ENCODE peak calls at places on chromosomes 1 and 21, in six cellular contexts. One of them, this sample, is unnamed.

GRCh38 chr1:61087574-61087973 is 5.2 kb downstream of the NFIA start:
- DNase-seq in HL-60: no peak
- DNase-seq in stomach: no peak
- DNase-seq in Panc1: no peak
- DNase-seq in esophagus muscularis mucosa: no peak
- DNase-seq in spleen: no peak
- DNase-seq in this sample: no peak

GRCh38 chr1:27961646-27962221 is 2.0 kb downstream of the XKR8 start:
- DNase-seq in esophagus muscularis mucosa: no peak
- DNase-seq in HL-60: no peak
- DNase-seq in Panc1: no peak
- DNase-seq in spleen: no peak
- DNase-seq in stomach: no peak
- DNase-seq in this sample: no peak

GRCh38 chr1:246139745-246140182 is 367.3 kb downstream of the SMYD3 start:
- DNase-seq in stomach: no peak
- DNase-seq in spleen: no peak
- DNase-seq in HL-60: no peak
- DNase-seq in esophagus muscularis mucosa: no peak
- DNase-seq in Panc1: peak
- DNase-seq in this sample: no peak

GRCh38 chr1:12125422-12126355 is 41.1 kb upstream of the TNFRSF1B start:
- DNase-seq in Panc1: no peak
- DNase-seq in spleen: no peak
- DNase-seq in HL-60: no peak
- DNase-seq in esophagus muscularis mucosa: no peak
- DNase-seq in stomach: peak
- DNase-seq in this sample: no peak

GRCh38 chr1:207853372-207853757 is 57.6 kb downstream of the CD34 start:
- DNase-seq in esophagus muscularis mucosa: no peak
- DNase-seq in stomach: no peak
- DNase-seq in spleen: no peak
- DNase-seq in Panc1: no peak
- DNase-seq in HL-60: no peak
- DNase-seq in this sample: no peak

GRCh38 chr1:218394416-218394815 is 49.3 kb downstream of the TGFB2 start:
- DNase-seq in stomach: no peak
- DNase-seq in HL-60: no peak
- DNase-seq in esophagus muscularis mucosa: no peak
- DNase-seq in spleen: no peak
- DNase-seq in Panc1: no peak
- DNase-seq in this sample: no peak

GRCh38 chr1:246681822-246682221 is 42.4 kb upstream of the SCCPDH start:
- DNase-seq in esophagus muscularis mucosa: no peak
- DNase-seq in HL-60: no peak
- DNase-seq in spleen: no peak
- DNase-seq in Panc1: no peak
- DNase-seq in stomach: no peak
- DNase-seq in this sample: no peak

GRCh38 chr1:103616362-103616761 is 865 bp upstream of the AMY2A start:
- DNase-seq in spleen: peak
- DNase-seq in Panc1: no peak
- DNase-seq in stomach: no peak
- DNase-seq in esophagus muscularis mucosa: no peak
- DNase-seq in HL-60: no peak
- DNase-seq in this sample: no peak

GRCh38 chr1:91124989-91125417 is 103.2 kb upstream of the ZNF644 start:
- DNase-seq in Panc1: no peak
- DNase-seq in stomach: no peak
- DNase-seq in HL-60: no peak
- DNase-seq in esophagus muscularis mucosa: no peak
- DNase-seq in spleen: no peak
- DNase-seq in this sample: no peak

GRCh38 chr21:44987301-44987885 is 47.6 kb downstream of the SLX9 start:
- DNase-seq in esophagus muscularis mucosa: no peak
- DNase-seq in Panc1: no peak
- DNase-seq in spleen: peak
- DNase-seq in HL-60: no peak
- DNase-seq in stomach: no peak
- DNase-seq in this sample: no peak

GRCh38 chr1:152182942-152183341 is 23.9 kb upstream of the RPTN start:
- DNase-seq in spleen: no peak
- DNase-seq in stomach: no peak
- DNase-seq in Panc1: no peak
- DNase-seq in HL-60: no peak
- DNase-seq in esophagus muscularis mucosa: no peak
- DNase-seq in this sample: no peak

GRCh38 chr1:152188673-152189591 is 29.9 kb upstream of the RPTN start:
- DNase-seq in esophagus muscularis mucosa: no peak
- DNase-seq in Panc1: peak
- DNase-seq in spleen: peak
- DNase-seq in HL-60: peak
- DNase-seq in stomach: peak
- DNase-seq in this sample: no peak

GRCh38 chr1:152186556-152187285 is 27.7 kb upstream of the RPTN start:
- DNase-seq in esophagus muscularis mucosa: no peak
- DNase-seq in HL-60: no peak
- DNase-seq in Panc1: no peak
- DNase-seq in spleen: no peak
- DNase-seq in stomach: no peak
- DNase-seq in this sample: no peak

GRCh38 chr1:152182431-152182830 is 23.4 kb upstream of the RPTN start:
- DNase-seq in stomach: no peak
- DNase-seq in spleen: no peak
- DNase-seq in esophagus muscularis mucosa: no peak
- DNase-seq in Panc1: no peak
- DNase-seq in HL-60: no peak
- DNase-seq in this sample: no peak

GRCh38 chr1:152185544-152186391 is 26.7 kb upstream of the RPTN start:
- DNase-seq in stomach: peak
- DNase-seq in HL-60: no peak
- DNase-seq in Panc1: no peak
- DNase-seq in esophagus muscularis mucosa: no peak
- DNase-seq in spleen: no peak
- DNase-seq in this sample: no peak
- TF ChIP-seq POLR2AphosphoS5 in stomach: no peak
- TF ChIP-seq POLR2AphosphoS5 in HL-60: no peak
- TF ChIP-seq POLR2AphosphoS5 in Panc1: no peak
- TF ChIP-seq POLR2AphosphoS5 in esophagus muscularis mucosa: no peak
- TF ChIP-seq POLR2AphosphoS5 in spleen: no peak
- TF ChIP-seq POLR2AphosphoS5 in this sample: no peak

GRCh38 chr1:204172404-204173049 is 6.4 kb upstream of the REN start:
- DNase-seq in Panc1: no peak
- DNase-seq in HL-60: no peak
- DNase-seq in esophagus muscularis mucosa: no peak
- DNase-seq in stomach: no peak
- DNase-seq in spleen: no peak
- DNase-seq in this sample: no peak
- H3K27ac ChIP-seq in Panc1: no peak
- H3K27ac ChIP-seq in HL-60: no peak
- H3K27ac ChIP-seq in esophagus muscularis mucosa: no peak
- H3K27ac ChIP-seq in stomach: no peak
- H3K27ac ChIP-seq in spleen: no peak
- H3K27ac ChIP-seq in this sample: no peak

GRCh38 chr1:199691540-199691939 is 336.0 kb upstream of the NR5A2 start:
- DNase-seq in spleen: no peak
- DNase-seq in stomach: no peak
- DNase-seq in esophagus muscularis mucosa: no peak
- DNase-seq in Panc1: peak
- DNase-seq in HL-60: peak
- DNase-seq in this sample: no peak
- H3K4me3 ChIP-seq in spleen: no peak
- H3K4me3 ChIP-seq in stomach: no peak
- H3K4me3 ChIP-seq in esophagus muscularis mucosa: no peak
- H3K4me3 ChIP-seq in Panc1: no peak
- H3K4me3 ChIP-seq in HL-60: no peak
- H3K4me3 ChIP-seq in this sample: no peak

DNA sequence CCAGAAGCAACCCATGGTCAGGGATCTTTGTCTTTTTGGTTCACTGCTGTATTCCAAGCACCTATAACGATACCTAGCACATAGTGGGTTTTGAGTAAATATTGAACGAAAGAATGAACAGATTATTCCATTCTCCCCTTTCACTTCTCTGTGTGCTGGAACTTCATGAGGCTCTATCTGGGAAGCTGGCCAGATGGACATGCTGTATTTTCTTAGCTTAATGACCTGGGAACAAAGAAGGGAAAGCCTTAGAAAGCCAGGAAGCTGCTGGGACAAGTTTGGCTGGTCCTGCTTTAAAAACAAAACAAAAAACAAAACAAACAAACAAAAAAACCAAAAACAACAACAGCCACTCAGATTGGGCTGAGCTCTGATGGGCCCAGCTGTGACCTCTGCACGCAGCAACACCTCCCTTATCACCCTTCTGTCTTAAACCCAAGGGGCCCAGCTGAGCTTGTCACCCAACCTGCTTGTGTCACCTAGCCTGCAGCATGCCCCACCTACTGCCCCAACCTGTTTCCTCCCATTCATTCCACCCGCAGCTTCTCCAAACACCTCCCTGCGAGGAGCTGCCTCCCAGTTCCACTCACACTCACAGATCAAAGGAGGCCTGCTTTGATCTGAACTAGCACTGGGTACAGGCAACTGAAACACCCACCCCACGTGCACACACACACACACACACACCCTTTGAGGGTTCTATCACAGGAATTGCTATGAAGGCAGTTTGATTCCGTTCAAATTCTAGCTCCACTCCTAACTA is 37.1 kb downstream of the SLC30A1 start:
- DNase-seq in spleen: no peak
- DNase-seq in Panc1: no peak
- DNase-seq in esophagus muscularis mucosa: no peak
- DNase-seq in stomach: peak
- DNase-seq in HL-60: no peak
- DNase-seq in this sample: no peak
- TF ChIP-seq POLR2AphosphoS5 in spleen: no peak
- TF ChIP-seq POLR2AphosphoS5 in Panc1: no peak
- TF ChIP-seq POLR2AphosphoS5 in esophagus muscularis mucosa: no peak
- TF ChIP-seq POLR2AphosphoS5 in stomach: no peak
- TF ChIP-seq POLR2AphosphoS5 in HL-60: no peak
- TF ChIP-seq POLR2AphosphoS5 in this sample: peak

GRCh38 chr21:15754640-15755039 is 24.9 kb downstream of the USP25 start:
- DNase-seq in esophagus muscularis mucosa: no peak
- DNase-seq in spleen: no peak
- DNase-seq in Panc1: no peak
- DNase-seq in HL-60: no peak
- DNase-seq in stomach: no peak
- DNase-seq in this sample: no peak
- H3K27ac ChIP-seq in esophagus muscularis mucosa: no peak
- H3K27ac ChIP-seq in spleen: no peak
- H3K27ac ChIP-seq in Panc1: no peak
- H3K27ac ChIP-seq in HL-60: no peak
- H3K27ac ChIP-seq in stomach: no peak
- H3K27ac ChIP-seq in this sample: no peak

GRCh38 chr1:155976062-155976912 is 2.1 kb downstream of the ARHGEF2 start:
- DNase-seq in spleen: peak
- DNase-seq in Panc1: no peak
- DNase-seq in stomach: peak
- DNase-seq in esophagus muscularis mucosa: no peak
- DNase-seq in HL-60: peak
- DNase-seq in this sample: no peak
- H3K4me3 ChIP-seq in spleen: peak
- H3K4me3 ChIP-seq in Panc1: peak
- H3K4me3 ChIP-seq in stomach: peak
- H3K4me3 ChIP-seq in esophagus muscularis mucosa: peak
- H3K4me3 ChIP-seq in HL-60: peak
- H3K4me3 ChIP-seq in this sample: peak

DNA sequence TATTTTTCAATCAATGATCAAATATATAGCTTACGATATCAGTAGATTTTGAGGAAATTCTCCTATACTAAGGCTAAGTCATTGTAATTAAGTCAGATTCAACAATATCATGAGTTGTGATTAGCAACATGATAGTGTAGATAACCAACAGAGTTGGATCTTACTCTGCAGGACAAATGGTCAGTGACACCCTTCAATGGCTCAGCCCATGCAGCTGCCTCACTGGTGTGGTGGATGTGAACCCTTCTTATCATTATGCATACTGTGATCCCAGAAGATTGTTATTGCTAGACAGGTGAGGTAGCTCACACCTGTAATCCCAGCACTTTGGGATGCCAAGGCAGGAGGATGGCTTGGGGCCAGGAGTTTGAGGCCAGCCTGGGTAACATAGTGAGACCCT is 5.6 kb downstream of the SLC16A1 start:
- DNase-seq in spleen: no peak
- DNase-seq in esophagus muscularis mucosa: no peak
- DNase-seq in stomach: no peak
- DNase-seq in Panc1: no peak
- DNase-seq in HL-60: no peak
- DNase-seq in this sample: no peak
- TF ChIP-seq POLR2AphosphoS5 in spleen: no peak
- TF ChIP-seq POLR2AphosphoS5 in esophagus muscularis mucosa: no peak
- TF ChIP-seq POLR2AphosphoS5 in stomach: no peak
- TF ChIP-seq POLR2AphosphoS5 in Panc1: no peak
- TF ChIP-seq POLR2AphosphoS5 in HL-60: no peak
- TF ChIP-seq POLR2AphosphoS5 in this sample: no peak

GRCh38 chr21:36431252-36431651 is 46.1 kb downstream of the CHAF1B start:
- DNase-seq in HL-60: no peak
- DNase-seq in spleen: no peak
- DNase-seq in stomach: no peak
- DNase-seq in esophagus muscularis mucosa: no peak
- DNase-seq in Panc1: no peak
- DNase-seq in this sample: no peak
- H3K27ac ChIP-seq in HL-60: no peak
- H3K27ac ChIP-seq in spleen: no peak
- H3K27ac ChIP-seq in stomach: peak
- H3K27ac ChIP-seq in esophagus muscularis mucosa: no peak
- H3K27ac ChIP-seq in Panc1: peak
- H3K27ac ChIP-seq in this sample: peak

DNA sequence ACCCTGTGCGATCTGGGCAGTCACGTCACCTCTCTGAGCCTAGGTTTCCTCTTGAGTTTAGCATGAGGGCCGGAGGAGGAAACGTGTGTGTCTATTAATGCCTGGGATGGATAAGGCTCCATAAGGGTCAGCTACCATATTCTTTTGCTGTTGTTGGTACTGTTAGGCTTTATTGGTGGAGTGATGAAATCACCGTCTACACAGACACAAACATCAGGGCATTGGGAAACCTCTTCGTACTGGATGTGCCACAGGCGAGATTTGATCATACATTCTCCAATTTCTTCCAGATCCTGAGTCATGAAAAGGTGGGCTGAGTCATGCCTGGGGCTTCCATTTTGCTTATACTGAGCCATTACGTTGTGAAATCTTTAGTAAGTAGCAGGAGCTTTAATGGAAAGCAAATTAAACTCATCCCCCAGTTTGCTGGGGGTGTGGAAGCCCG is 24.9 kb upstream of the GRHL3 start:
- DNase-seq in stomach: no peak
- DNase-seq in esophagus muscularis mucosa: no peak
- DNase-seq in HL-60: peak
- DNase-seq in Panc1: no peak
- DNase-seq in spleen: no peak
- DNase-seq in this sample: peak
- H3K4me3 ChIP-seq in stomach: no peak
- H3K4me3 ChIP-seq in esophagus muscularis mucosa: no peak
- H3K4me3 ChIP-seq in HL-60: no peak
- H3K4me3 ChIP-seq in Panc1: no peak
- H3K4me3 ChIP-seq in spleen: no peak
- H3K4me3 ChIP-seq in this sample: no peak

This sample was measured in vagina.